ENCODE peak calls at places on chromosomes 1 and 21, in six cellular contexts. T, X, Y, G, L and S are unnamed samples.

GRCh38 chr1:48536477-48536876 is 64.5 kb upstream of the SPATA6 start:
- DNase-seq in T (no peak), X (no peak), G (no peak), Y (no peak), L (no peak), S (no peak)

GRCh38 chr1:32500387-32501209 is 35.7 kb downstream of the ZBTB8B start:
- DNase-seq in Y (peak), X (peak), G (peak), T (peak), L (peak), S (peak)

GRCh38 chr21:35172231-35172630 is 123.1 kb upstream of the RUNX1 start:
- DNase-seq in L (no peak), T (no peak), X (no peak), G (no peak), Y (no peak), S (no peak)

GRCh38 chr1:228392111-228392936 is 14.3 kb downstream of the TRIM11 start:
- DNase-seq in L (no peak), Y (no peak), T (peak), X (no peak), G (no peak), S (peak)

GRCh38 chr1:150159550-150159949 is 9.8 kb downstream of the PLEKHO1 start:
- DNase-seq in Y (no peak), X (no peak), G (no peak), T (no peak), L (no peak), S (no peak)

GRCh38 chr1:51329443-51330325 is 678 bp downstream of the TTC39A start:
- DNase-seq in L (no peak), X (no peak), T (no peak), Y (no peak), G (no peak), S (no peak)

GRCh38 chr1:218474089-218474488 is 129.0 kb downstream of the TGFB2 start:
- DNase-seq in L (no peak), T (no peak), G (no peak), Y (no peak), X (no peak), S (no peak)

GRCh38 chr1:20076695-20077461 is 6.9 kb downstream of the PLA2G5 start:
- DNase-seq in X (no peak), T (no peak), L (peak), G (no peak), Y (no peak), S (no peak)

GRCh38 chr1:61081135-61081636 is 1.2 kb upstream of the NFIA start:
- DNase-seq in G (no peak), L (no peak), X (no peak), Y (no peak), T (no peak), S (no peak)

GRCh38 chr1:55720243-55720642 is 505.1 kb upstream of the USP24 start:
- DNase-seq in G (no peak), X (no peak), Y (no peak), L (no peak), T (peak), S (peak)

GRCh38 chr21:45164838-45165237 is 90.5 kb downstream of the ADARB1 start:
- DNase-seq in G (no peak), X (no peak), Y (peak), T (no peak), L (no peak), S (no peak)
- H2BK15ac ChIP-seq in G (no peak), X (no peak), Y (no peak), T (no peak), L (no peak), S (no peak)

GRCh38 chr1:167092653-167093052 is 1.2 kb upstream of the STYXL2 start:
- DNase-seq in G (no peak), L (no peak), Y (no peak), X (no peak), T (peak), S (no peak)
- H2BK15ac ChIP-seq in G (no peak), L (no peak), Y (no peak), X (no peak), T (no peak), S (no peak)

GRCh38 chr1:68143633-68144032 is 88.7 kb downstream of the WLS start:
- DNase-seq in G (no peak), X (no peak), Y (no peak), T (no peak), L (no peak), S (no peak)
- H2BK15ac ChIP-seq in G (no peak), X (no peak), Y (no peak), T (no peak), L (no peak), S (no peak)

GRCh38 chr1:203870256-203870655 is 8.9 kb downstream of the SNRPE start:
- DNase-seq in L (no peak), Y (no peak), T (no peak), X (no peak), G (no peak), S (peak)

GRCh38 chr1:203873094-203873493 is 11.7 kb downstream of the SNRPE start:
- DNase-seq in X (no peak), T (no peak), L (no peak), G (no peak), Y (no peak), S (no peak)

GRCh38 chr1:203867816-203868215 is 6.4 kb downstream of the SNRPE start:
- DNase-seq in G (no peak), Y (no peak), T (no peak), X (no peak), L (no peak), S (no peak)

GRCh38 chr1:203871114-203871875 is 9.9 kb downstream of the SNRPE start:
- DNase-seq in L (peak), Y (peak), T (peak), G (no peak), X (peak), S (peak)
- H2BK15ac ChIP-seq in L (no peak), Y (no peak), T (no peak), G (no peak), X (no peak), S (no peak)

DNA sequence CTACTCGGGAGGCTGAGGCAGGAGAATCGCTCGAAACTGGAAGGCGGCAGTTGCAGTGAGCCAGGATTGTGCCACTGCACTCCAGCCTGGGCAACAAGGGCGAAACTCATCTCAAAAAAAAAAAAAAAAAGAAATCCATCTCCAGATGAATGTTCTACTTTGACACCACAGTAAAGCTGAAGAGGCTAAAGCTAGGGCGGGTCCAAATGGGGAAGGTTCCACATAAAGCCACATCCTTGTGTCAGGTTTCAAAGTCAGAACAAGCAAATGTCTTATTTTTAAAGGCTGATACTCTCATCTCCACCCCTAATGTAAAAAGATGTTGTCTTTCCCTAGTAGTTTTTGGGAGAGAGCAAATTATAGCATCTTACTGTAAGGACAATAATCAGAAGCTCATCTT is 4.4 kb upstream of the WARS2 start:
- DNase-seq in L (no peak), Y (no peak), G (no peak), X (no peak), T (no peak), S (no peak)
- H2BK15ac ChIP-seq in L (no peak), Y (no peak), G (no peak), X (no peak), T (no peak), S (no peak)

GRCh38 chr1:192584951-192585350 is 9.4 kb downstream of the RGS1 start:
- DNase-seq in L (no peak), T (peak), X (no peak), G (no peak), Y (no peak), S (no peak)
- H2BK15ac ChIP-seq in L (no peak), T (no peak), X (no peak), G (no peak), Y (no peak), S (no peak)

GRCh38 chr1:220056374-220056773 is 10.1 kb upstream of the EPRS1 start:
- DNase-seq in G (no peak), X (no peak), Y (no peak), L (no peak), T (no peak), S (no peak)
- H2BK15ac ChIP-seq in G (no peak), X (no peak), Y (no peak), L (no peak), T (no peak), S (no peak)

GRCh38 chr1:210531475-210532222 is 202.9 kb downstream of the HHAT start:
- DNase-seq in Y (no peak), L (no peak), T (no peak), G (no peak), X (no peak), S (no peak)

GRCh38 chr1:210532223-210532598 is 203.5 kb downstream of the HHAT start:
- DNase-seq in T (no peak), G (no peak), Y (no peak), X (no peak), L (no peak), S (no peak)

GRCh38 chr1:210540288-210540687 is 211.6 kb downstream of the HHAT start:
- DNase-seq in T (no peak), L (no peak), G (no peak), Y (no peak), X (no peak), S (no peak)

GRCh38 chr1:210535796-210536195 is 207.1 kb downstream of the HHAT start:
- DNase-seq in G (no peak), T (no peak), X (peak), Y (no peak), L (no peak), S (no peak)

GRCh38 chr1:210536263-210536961 is 207.7 kb downstream of the HHAT start:
- DNase-seq in L (no peak), G (no peak), Y (no peak), T (no peak), X (peak), S (no peak)
- H2BK15ac ChIP-seq in L (no peak), G (no peak), Y (no peak), T (no peak), X (no peak), S (no peak)

DNA sequence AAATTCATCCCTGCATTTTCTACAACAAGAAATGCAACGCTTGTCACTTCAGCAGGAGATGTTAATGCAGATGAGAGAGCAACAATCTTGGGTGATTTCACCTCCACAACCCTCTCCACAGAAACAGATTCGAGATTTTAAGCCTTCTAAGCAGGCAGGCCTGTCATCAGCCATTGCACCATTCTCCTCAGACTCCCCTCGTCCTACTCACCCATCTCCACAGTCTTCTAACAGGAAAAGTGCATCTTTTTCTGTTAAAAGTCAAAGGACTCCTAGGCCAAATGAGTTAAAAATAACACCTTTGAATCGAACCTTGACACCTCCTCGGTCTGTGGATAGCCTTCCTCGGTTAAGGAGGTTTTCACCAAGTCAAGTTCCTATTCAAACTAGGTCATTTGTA is 23.4 kb upstream of the GPR25 start:
- DNase-seq in Y (no peak), T (no peak), X (no peak), G (no peak), L (no peak), S (no peak)
- H2BK15ac ChIP-seq in Y (no peak), T (no peak), X (no peak), G (no peak), L (no peak), S (no peak)